ENCODE peak calls at places on chromosomes 5 and 9, in six cellular contexts. One of them, this sample, is unnamed.

GRCh38 chr9:18606831-18607230 is 132.9 kb downstream of the ADAMTSL1 start:
- DNase-seq in pons: peak
- DNase-seq in left ventricle myocardium inferior: no peak
- DNase-seq in tibial artery: no peak
- DNase-seq in posterior cingulate gyrus: no peak
- DNase-seq in stimulated activated CD4-positive, alpha-beta T cell treated with anti-CD3 and anti-CD28 coated beads, Interleukin-15, amount 100 ng/mL, for 24 hours: no peak
- DNase-seq in this sample: no peak

GRCh38 chr5:76084496-76085285 is 1.5 kb downstream of the SV2C start:
- DNase-seq in pons: no peak
- DNase-seq in left ventricle myocardium inferior: no peak
- DNase-seq in tibial artery: no peak
- DNase-seq in posterior cingulate gyrus: no peak
- DNase-seq in stimulated activated CD4-positive, alpha-beta T cell treated with anti-CD3 and anti-CD28 coated beads, Interleukin-15, amount 100 ng/mL, for 24 hours: peak
- DNase-seq in this sample: no peak

GRCh38 chr9:108515856-108516255 is 339.9 kb downstream of the ACTL7B start:
- DNase-seq in pons: no peak
- DNase-seq in left ventricle myocardium inferior: no peak
- DNase-seq in tibial artery: no peak
- DNase-seq in posterior cingulate gyrus: no peak
- DNase-seq in stimulated activated CD4-positive, alpha-beta T cell treated with anti-CD3 and anti-CD28 coated beads, Interleukin-15, amount 100 ng/mL, for 24 hours: no peak
- DNase-seq in this sample: no peak

GRCh38 chr5:140631831-140632365 is 1.1 kb downstream of the CD14 start:
- DNase-seq in pons: no peak
- DNase-seq in left ventricle myocardium inferior: no peak
- DNase-seq in tibial artery: no peak
- DNase-seq in posterior cingulate gyrus: no peak
- DNase-seq in stimulated activated CD4-positive, alpha-beta T cell treated with anti-CD3 and anti-CD28 coated beads, Interleukin-15, amount 100 ng/mL, for 24 hours: peak
- DNase-seq in this sample: no peak

GRCh38 chr5:179806250-179807045 is at the start of gene MGAT4B:
- DNase-seq in pons: no peak
- DNase-seq in left ventricle myocardium inferior: peak
- DNase-seq in tibial artery: peak
- DNase-seq in posterior cingulate gyrus: peak
- DNase-seq in stimulated activated CD4-positive, alpha-beta T cell treated with anti-CD3 and anti-CD28 coated beads, Interleukin-15, amount 100 ng/mL, for 24 hours: peak
- DNase-seq in this sample: no peak

GRCh38 chr9:75088646-75089368 is 493 bp downstream of the OSTF1 start:
- DNase-seq in pons: peak
- DNase-seq in left ventricle myocardium inferior: peak
- DNase-seq in tibial artery: peak
- DNase-seq in posterior cingulate gyrus: no peak
- DNase-seq in stimulated activated CD4-positive, alpha-beta T cell treated with anti-CD3 and anti-CD28 coated beads, Interleukin-15, amount 100 ng/mL, for 24 hours: peak
- DNase-seq in this sample: no peak

GRCh38 chr5:124738751-124739559 is 7.5 kb downstream of the ZNF608 start:
- DNase-seq in pons: no peak
- DNase-seq in left ventricle myocardium inferior: no peak
- DNase-seq in tibial artery: no peak
- DNase-seq in posterior cingulate gyrus: no peak
- DNase-seq in stimulated activated CD4-positive, alpha-beta T cell treated with anti-CD3 and anti-CD28 coated beads, Interleukin-15, amount 100 ng/mL, for 24 hours: no peak
- DNase-seq in this sample: no peak

GRCh38 chr9:134174526-134175290 is 10.3 kb upstream of the RNU6ATAC start:
- DNase-seq in pons: no peak
- DNase-seq in left ventricle myocardium inferior: no peak
- DNase-seq in tibial artery: no peak
- DNase-seq in posterior cingulate gyrus: no peak
- DNase-seq in stimulated activated CD4-positive, alpha-beta T cell treated with anti-CD3 and anti-CD28 coated beads, Interleukin-15, amount 100 ng/mL, for 24 hours: no peak
- DNase-seq in this sample: no peak

GRCh38 chr5:89156226-89156625 is 273.2 kb upstream of the MEF2C start:
- DNase-seq in pons: no peak
- DNase-seq in left ventricle myocardium inferior: no peak
- DNase-seq in tibial artery: no peak
- DNase-seq in posterior cingulate gyrus: no peak
- DNase-seq in stimulated activated CD4-positive, alpha-beta T cell treated with anti-CD3 and anti-CD28 coated beads, Interleukin-15, amount 100 ng/mL, for 24 hours: no peak
- DNase-seq in this sample: no peak

GRCh38 chr5:6832994-6833393 is 119.8 kb downstream of the TENT4A start:
- DNase-seq in pons: no peak
- DNase-seq in left ventricle myocardium inferior: no peak
- DNase-seq in tibial artery: no peak
- DNase-seq in posterior cingulate gyrus: no peak
- DNase-seq in stimulated activated CD4-positive, alpha-beta T cell treated with anti-CD3 and anti-CD28 coated beads, Interleukin-15, amount 100 ng/mL, for 24 hours: no peak
- DNase-seq in this sample: no peak

GRCh38 chr5:142455856-142456255 is 131.0 kb upstream of the SPRY4 start:
- DNase-seq in pons: no peak
- DNase-seq in left ventricle myocardium inferior: no peak
- DNase-seq in tibial artery: no peak
- DNase-seq in posterior cingulate gyrus: no peak
- DNase-seq in stimulated activated CD4-positive, alpha-beta T cell treated with anti-CD3 and anti-CD28 coated beads, Interleukin-15, amount 100 ng/mL, for 24 hours: no peak
- DNase-seq in this sample: no peak

GRCh38 chr9:109477269-109478203 is 20.6 kb downstream of the PTPN3 start:
- DNase-seq in pons: no peak
- DNase-seq in left ventricle myocardium inferior: no peak
- DNase-seq in tibial artery: no peak
- DNase-seq in posterior cingulate gyrus: no peak
- DNase-seq in stimulated activated CD4-positive, alpha-beta T cell treated with anti-CD3 and anti-CD28 coated beads, Interleukin-15, amount 100 ng/mL, for 24 hours: no peak
- DNase-seq in this sample: no peak

GRCh38 chr5:37553720-37554402 is 174.7 kb downstream of the WDR70 start:
- DNase-seq in pons: no peak
- DNase-seq in left ventricle myocardium inferior: no peak
- DNase-seq in tibial artery: no peak
- DNase-seq in posterior cingulate gyrus: no peak
- DNase-seq in stimulated activated CD4-positive, alpha-beta T cell treated with anti-CD3 and anti-CD28 coated beads, Interleukin-15, amount 100 ng/mL, for 24 hours: no peak
- DNase-seq in this sample: no peak

GRCh38 chr5:673140-673836 is 19.9 kb downstream of the TPPP start:
- DNase-seq in pons: no peak
- DNase-seq in left ventricle myocardium inferior: no peak
- DNase-seq in tibial artery: no peak
- DNase-seq in posterior cingulate gyrus: no peak
- DNase-seq in stimulated activated CD4-positive, alpha-beta T cell treated with anti-CD3 and anti-CD28 coated beads, Interleukin-15, amount 100 ng/mL, for 24 hours: no peak
- DNase-seq in this sample: no peak

GRCh38 chr5:14853685-14854084 is 17.9 kb downstream of the ANKH start:
- DNase-seq in pons: no peak
- DNase-seq in left ventricle myocardium inferior: no peak
- DNase-seq in tibial artery: no peak
- DNase-seq in posterior cingulate gyrus: no peak
- DNase-seq in stimulated activated CD4-positive, alpha-beta T cell treated with anti-CD3 and anti-CD28 coated beads, Interleukin-15, amount 100 ng/mL, for 24 hours: no peak
- DNase-seq in this sample: no peak

GRCh38 chr9:36862206-36863145 is 171.6 kb downstream of the PAX5 start:
- DNase-seq in pons: peak
- DNase-seq in left ventricle myocardium inferior: no peak
- DNase-seq in tibial artery: no peak
- DNase-seq in posterior cingulate gyrus: peak
- DNase-seq in stimulated activated CD4-positive, alpha-beta T cell treated with anti-CD3 and anti-CD28 coated beads, Interleukin-15, amount 100 ng/mL, for 24 hours: peak
- DNase-seq in this sample: peak

This sample was measured in anterior cingulate cortex.